ENCODE peak calls at places on chromosomes 16 and 17, in five cellular contexts. Q is substantia nigra; F is frontal cortex; Z is activated naive CD8-positive, alpha-beta T cell treated with anti-CD3 and anti-CD28 coated beads for 36 hours; M is T-helper 17 cell. V is an unnamed sample.

GRCh38 chr17:38701504-38702165 is 3.4 kb upstream of the MLLT6 start:
- DNase-seq in Q (no peak), F (peak), Z (peak), M (peak), V (peak)

GRCh38 chr17:40374965-40375498 is 10.5 kb upstream of the GJD3 start:
- DNase-seq in Q (no peak), F (no peak), Z (no peak), M (no peak), V (no peak)

GRCh38 chr17:44826123-44826790 is 3.8 kb downstream of the GJC1 start:
- DNase-seq in Q (no peak), F (no peak), Z (no peak), M (no peak), V (no peak)

GRCh38 chr16:11218324-11218962 is 37.6 kb downstream of the SOCS1 start:
- DNase-seq in Q (no peak), F (no peak), Z (no peak), M (no peak), V (no peak)

GRCh38 chr16:86669937-86670772 is 91.8 kb downstream of the FOXL1 start:
- DNase-seq in Q (no peak), F (no peak), Z (no peak), M (no peak), V (no peak)

GRCh38 chr16:79651363-79651762 is 50.8 kb upstream of the MAF start:
- DNase-seq in Q (peak), F (peak), Z (no peak), M (no peak), V (no peak)

GRCh38 chr17:33521784-33522183 is 228.7 kb upstream of the ASIC2 start:
- DNase-seq in Q (no peak), F (no peak), Z (peak), M (no peak), V (no peak)

GRCh38 chr16:2339521-2340484 is 725 bp downstream of the ABCA3 start:
- DNase-seq in Q (peak), F (peak), Z (peak), M (peak), V (peak)

GRCh38 chr16:58212824-58213655 is 15.1 kb upstream of the CSNK2A2 start:
- DNase-seq in Q (no peak), F (no peak), Z (no peak), M (no peak), V (no peak)

GRCh38 chr17:49224198-49224996 is 6.2 kb downstream of the PHOSPHO1 start:
- DNase-seq in Q (no peak), F (peak), Z (peak), M (no peak), V (peak)

GRCh38 chr16:58464916-58465731 is 34.8 kb upstream of the NDRG4 start:
- DNase-seq in Q (no peak), F (no peak), Z (no peak), M (no peak), V (no peak)

GRCh38 chr16:21235199-21235585 is 1.7 kb downstream of the ANKS4B start:
- DNase-seq in Q (no peak), F (no peak), Z (no peak), M (no peak), V (no peak)

GRCh38 chr17:44095647-44096496 is 25.3 kb downstream of the G6PC3 start:
- DNase-seq in Q (peak), F (peak), Z (no peak), M (no peak), V (no peak)

GRCh38 chr16:47881574-47881973 is 274.2 kb downstream of the ABCC12 start:
- DNase-seq in Q (no peak), F (no peak), Z (no peak), M (no peak), V (no peak)

GRCh38 chr16:59180083-59180476 is 446.0 kb upstream of the GOT2 start:
- DNase-seq in Q (no peak), F (no peak), Z (no peak), M (no peak), V (no peak)

GRCh38 chr16:83903739-83904138 is 4.8 kb downstream of the MLYCD start:
- DNase-seq in Q (peak), F (no peak), Z (no peak), M (no peak), V (no peak)

GRCh38 chr16:64362193-64362592 is 759.7 kb downstream of the CDH11 start:
- DNase-seq in Q (no peak), F (no peak), Z (no peak), M (no peak), V (no peak)

GRCh38 chr17:14803781-14804180 is 461.3 kb downstream of the PMP22 start:
- DNase-seq in Q (no peak), F (peak), Z (no peak), M (no peak), V (no peak)

GRCh38 chr16:81850197-81850944 is 71.3 kb downstream of the PLCG2 start:
- DNase-seq in Q (no peak), F (no peak), Z (no peak), M (no peak), V (no peak)

GRCh38 chr16:66606000-66606751 is 1.7 kb downstream of the CMTM3 start:
- DNase-seq in Q (no peak), F (no peak), Z (peak), M (no peak), V (peak)

GRCh38 chr17:8820311-8821010 is 21.3 kb upstream of the MFSD6L start:
- DNase-seq in Q (no peak), F (no peak), Z (no peak), M (no peak), V (no peak)

GRCh38 chr17:81648013-81648706 is 8.2 kb downstream of the PDE6G start:
- DNase-seq in Q (no peak), F (no peak), Z (no peak), M (no peak), V (no peak)

GRCh38 chr17:40886090-40886489 is 1.0 kb upstream of the KRT20 start:
- DNase-seq in Q (no peak), F (no peak), Z (no peak), M (no peak), V (no peak)

GRCh38 chr17:76382305-76382802 is 2.1 kb upstream of the SPHK1 start:
- DNase-seq in Q (no peak), F (no peak), Z (peak), M (no peak), V (no peak)

GRCh38 chr17:142876-143784 is 5.8 kb downstream of the SCGB1C2 start:
- DNase-seq in Q (no peak), F (no peak), Z (no peak), M (no peak), V (no peak)

GRCh38 chr17:58525239-58525638 is 10.8 kb upstream of the MTMR4 start:
- DNase-seq in Q (no peak), F (no peak), Z (no peak), M (no peak), V (no peak)

GRCh38 chr16:35352431-35352830 is 1893.0 kb downstream of the TP53TG3F start:
- DNase-seq in Q (no peak), F (no peak), Z (no peak), M (no peak), V (no peak)

GRCh38 chr17:79986441-79987186 is 49.1 kb downstream of the TBC1D16 start:
- DNase-seq in Q (no peak), F (no peak), Z (no peak), M (no peak), V (no peak)

GRCh38 chr17:78416311-78416711 is 37.9 kb downstream of the PGS1 start:
- DNase-seq in Q (no peak), F (no peak), Z (no peak), M (no peak), V (no peak)

GRCh38 chr16:73572135-73572534 is 524.2 kb upstream of the ZFHX3 start:
- DNase-seq in Q (no peak), F (no peak), Z (no peak), M (no peak), V (no peak)

GRCh38 chr16:72848045-72848410 is 199.9 kb downstream of the ZFHX3 start:
- DNase-seq in Q (no peak), F (no peak), Z (no peak), M (no peak), V (no peak)

GRCh38 chr16:30985401-30986128 is 558 bp downstream of the HSD3B7 start:
- DNase-seq in Q (no peak), F (no peak), Z (no peak), M (no peak), V (no peak)

GRCh38 chr16:20611975-20612471 is 35.9 kb upstream of the ACSM2B start:
- DNase-seq in Q (peak), F (no peak), Z (no peak), M (no peak), V (no peak)

GRCh38 chr17:2549392-2550211 is 37.9 kb upstream of the METTL16 start:
- DNase-seq in Q (no peak), F (no peak), Z (no peak), M (no peak), V (no peak)

GRCh38 chr17:29661220-29661619 is 38.5 kb upstream of the CORO6 start:
- DNase-seq in Q (no peak), F (no peak), Z (no peak), M (no peak), V (no peak)

GRCh38 chr17:61981323-61981722 is 53.5 kb upstream of the INTS2 start:
- DNase-seq in Q (no peak), F (no peak), Z (no peak), M (no peak), V (no peak)

GRCh38 chr16:86961133-86961720 is 356.0 kb downstream of the C16orf95 start:
- DNase-seq in Q (no peak), F (no peak), Z (no peak), M (no peak), V (no peak)

GRCh38 chr16:56608876-56609462 is 585 bp downstream of the MT2A start:
- DNase-seq in Q (no peak), F (no peak), Z (no peak), M (no peak), V (no peak)

GRCh38 chr16:46743232-46743719 is 4.9 kb downstream of the MYLK3 start:
- DNase-seq in Q (no peak), F (peak), Z (no peak), M (no peak), V (peak)

GRCh38 chr17:77489898-77490265 is 349.1 kb downstream of the SEC14L1 start:
- DNase-seq in Q (peak), F (peak), Z (no peak), M (no peak), V (no peak)

V was measured in GM20000.